ENCODE peak calls at places on chromosomes 3 and 15, in nine cellular contexts. D, N, Y, Q, F, W, P, M and S are unnamed samples.

GRCh38 chr3:186759231-186759930 is 24.0 kb upstream of the EIF4A2 start:
- DNase-seq in Y (no peak), F (no peak), D (no peak), P (no peak), Q (no peak), N (no peak), M (no peak), W (no peak), S (no peak)

GRCh38 chr15:89441295-89441762 is 55.1 kb downstream of the RHCG start:
- DNase-seq in P (no peak), M (no peak), Q (no peak), W (no peak), Y (no peak), D (no peak), N (no peak), F (no peak), S (no peak)

GRCh38 chr15:59353994-59354951 is 18.4 kb downstream of the MYO1E start:
- DNase-seq in D (no peak), Q (no peak), P (no peak), F (no peak), M (no peak), N (no peak), Y (no peak), W (no peak), S (no peak)

GRCh38 chr3:132435239-132435910 is 18.1 kb downstream of the DNAJC13 start:
- DNase-seq in F (no peak), P (no peak), W (no peak), Y (no peak), M (no peak), N (no peak), D (no peak), Q (no peak), S (no peak)

GRCh38 chr15:66252411-66253295 is 897 bp downstream of the MEGF11 start:
- DNase-seq in Q (peak; percentile 15), D (peak; percentile 37), N (peak; percentile 79), Y (peak; percentile 13), M (peak; percentile 42), P (peak; percentile 39), W (peak; percentile 27), F (no peak), S (no peak)

GRCh38 chr3:41323860-41324259 is 124.6 kb downstream of the CTNNB1 start:
- DNase-seq in Q (no peak), N (no peak), M (no peak), Y (no peak), W (no peak), P (no peak), F (no peak), D (no peak), S (no peak)

GRCh38 chr3:160686955-160687535 is 10.1 kb downstream of the ARL14 start:
- DNase-seq in M (peak; percentile 48), N (no peak), W (no peak), Y (no peak), P (no peak), F (no peak), Q (no peak), D (peak; percentile 33), S (peak; percentile 7)

GRCh38 chr3:170419301-170420087 is 826 bp downstream of the CLDN11 start:
- DNase-seq in W (no peak), Q (no peak), D (peak; percentile 51), Y (no peak), P (peak; percentile 20), M (peak; percentile 41), F (no peak), N (peak; percentile 35), S (no peak)

GRCh38 chr15:101088788-101089578 is 162.9 kb downstream of the CHSY1 start:
- DNase-seq in F (no peak), N (peak; percentile 71), M (peak; percentile 55), P (peak; percentile 68), W (peak; percentile 26), Y (peak; percentile 67), Q (peak; percentile 76), D (peak; percentile 50), S (peak; percentile 27)

GRCh38 chr3:30658328-30659052 is 52.1 kb downstream of the TGFBR2 start:
- DNase-seq in M (peak; percentile 73), Q (peak; percentile 73), F (no peak), W (peak; percentile 13), P (peak; percentile 50), N (no peak), Y (no peak), D (peak; percentile 89), S (peak; percentile 89)

GRCh38 chr3:198079771-198080520 is 119.9 kb downstream of the LMLN start:
- DNase-seq in W (peak; percentile 50), Q (no peak), P (no peak), Y (peak; percentile 11), N (peak; percentile 39), F (peak; percentile 43), M (peak; percentile 10), D (no peak), S (peak; percentile 42)

GRCh38 chr3:150528359-150528797 is 17.9 kb downstream of the SERP1 start:
- DNase-seq in Y (no peak), D (peak; percentile 46), N (no peak), W (no peak), F (no peak), Q (no peak), M (peak; percentile 58), P (no peak), S (peak; percentile 27)

GRCh38 chr3:149771652-149772271 is 19.5 kb upstream of the COMMD2 start:
- DNase-seq in F (no peak), D (peak; percentile 41), M (peak; percentile 54), Y (no peak), W (peak; percentile 33), Q (peak; percentile 47), P (peak; percentile 60), N (peak; percentile 72), S (peak; percentile 22)

GRCh38 chr3:179713643-179714090 is 60.8 kb downstream of the USP13 start:
- DNase-seq in W (no peak), Y (no peak), N (no peak), P (no peak), D (peak; percentile 93), Q (no peak), F (no peak), M (peak; percentile 28), S (no peak)

GRCh38 chr3:55471522-55472280 is 15.4 kb downstream of the WNT5A start:
- DNase-seq in F (no peak), P (peak; percentile 69), N (no peak), M (no peak), Y (no peak), D (no peak), W (no peak), Q (no peak), S (no peak)

GRCh38 chr3:196650740-196651311 is 11.3 kb downstream of the NRROS start:
- DNase-seq in D (peak; percentile 97), M (peak; percentile 99), P (peak; percentile 58), Y (no peak), Q (peak; percentile 24), N (no peak), F (no peak), W (no peak), S (no peak)

GRCh38 chr3:196645917-196646735 is 6.6 kb downstream of the NRROS start:
- DNase-seq in D (no peak), P (no peak), W (no peak), Y (no peak), N (no peak), F (no peak), Q (no peak), M (no peak), S (no peak)

GRCh38 chr3:196645091-196645490 is 5.6 kb downstream of the NRROS start:
- DNase-seq in P (no peak), Y (no peak), Q (peak; percentile 51), N (no peak), M (no peak), W (no peak), D (no peak), F (no peak), S (no peak)

GRCh38 chr3:196646736-196647216 is 7.3 kb downstream of the NRROS start:
- DNase-seq in Q (no peak), D (no peak), Y (no peak), N (no peak), P (no peak), M (no peak), W (no peak), F (no peak), S (no peak)

DNA sequence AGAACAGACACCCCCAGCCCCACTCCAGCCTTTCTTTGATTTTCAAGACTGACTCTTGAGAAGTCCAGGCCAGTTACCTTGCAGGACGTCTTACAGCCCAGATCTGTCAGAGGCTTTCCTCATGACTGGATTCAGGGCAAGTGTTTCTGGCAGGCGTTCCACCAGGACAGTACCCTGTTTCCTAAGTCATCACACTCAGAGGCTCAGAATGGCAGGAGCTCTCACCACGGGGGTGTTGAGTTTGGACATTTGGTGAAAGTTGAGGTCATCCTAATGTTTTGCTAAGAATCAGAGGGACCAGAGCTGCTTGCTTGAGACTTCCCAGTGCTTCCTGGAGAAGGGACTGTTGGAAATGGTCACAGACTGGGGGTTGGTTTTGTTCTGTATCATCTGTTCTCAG is 9.4 kb downstream of the NRROS start:
- DNase-seq in N (no peak), F (no peak), Y (no peak), P (no peak), M (peak; percentile 8), W (no peak), D (no peak), Q (no peak), S (no peak)
- H3K4me3 ChIP-seq in N (no peak overlapping the region), F (no peak overlapping the region), Y (no peak overlapping the region), P (no peak overlapping the region), M (no peak overlapping the region), W (no peak overlapping the region), D (no peak overlapping the region), Q (no peak overlapping the region), S (no peak overlapping the region)

GRCh38 chr15:74264081-74264501 is 28.0 kb downstream of the CCDC33 start:
- DNase-seq in Q (no peak), W (no peak), M (no peak), P (no peak), N (no peak), F (peak; percentile 53), Y (no peak), D (no peak), S (no peak)
- H3K4me3 ChIP-seq in Q (no peak overlapping the region), W (no peak overlapping the region), M (no peak overlapping the region), P (no peak overlapping the region), N (no peak overlapping the region), F (no peak overlapping the region), Y (no peak overlapping the region), D (no peak overlapping the region), S (no peak overlapping the region)

DNA sequence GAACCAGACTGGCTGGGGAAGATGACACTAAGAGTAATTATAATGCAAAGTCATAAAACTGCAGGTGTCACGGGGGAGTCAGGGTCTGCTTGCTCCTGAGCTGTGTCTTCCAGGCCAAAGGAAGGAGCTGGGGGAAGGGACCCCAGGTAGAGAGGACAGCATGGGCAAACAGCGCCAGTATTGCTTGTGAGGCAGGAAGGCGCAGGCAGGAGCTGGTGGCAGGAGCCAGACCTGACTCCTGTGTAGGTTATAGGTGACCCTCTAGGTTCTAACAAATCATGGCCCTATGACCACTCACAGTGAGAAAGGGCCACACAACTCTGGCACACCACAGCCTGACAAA is 1.9 kb downstream of the CISH start:
- DNase-seq in F (no peak), N (no peak), P (no peak), Q (peak; percentile 57), M (no peak), Y (no peak), D (no peak), W (no peak), S (no peak)
- H3K4me3 ChIP-seq in F (no peak overlapping the region), N (no peak overlapping the region), P (peak overlapping the region; percentile 70), Q (peak overlapping the region; percentile 82), M (no peak overlapping the region), Y (peak overlapping the region; percentile 89), D (no peak overlapping the region), W (no peak overlapping the region), S (no peak overlapping the region)

DNA sequence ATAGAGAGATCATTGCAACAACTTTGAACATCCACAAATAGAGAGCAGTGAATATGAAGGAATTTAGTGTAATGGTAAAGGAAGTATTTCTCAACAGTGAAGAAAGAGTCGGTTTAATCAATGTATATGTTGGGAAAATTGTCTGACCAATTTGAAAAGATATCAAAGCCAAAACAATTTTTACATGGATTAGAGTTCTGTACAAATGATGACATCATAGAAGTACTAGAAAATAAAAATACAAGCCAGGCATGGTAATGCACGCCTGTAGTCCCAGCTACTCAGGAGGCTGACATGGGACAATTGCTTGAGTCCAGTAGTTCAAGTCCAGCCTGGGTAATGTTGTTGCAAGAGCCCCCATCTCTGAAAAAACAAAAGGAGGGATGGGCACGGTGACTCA is 26.0 kb upstream of the TMEM42 start:
- DNase-seq in F (no peak), W (no peak), M (no peak), D (no peak), Y (no peak), N (no peak), Q (no peak), P (no peak), S (no peak)
- H3K4me3 ChIP-seq in F (no peak overlapping the region), W (no peak overlapping the region), M (no peak overlapping the region), D (no peak overlapping the region), Y (no peak overlapping the region), N (no peak overlapping the region), Q (no peak overlapping the region), P (no peak overlapping the region), S (no peak overlapping the region)